ENCODE peak calls at places on chromosomes 16 and 17, in ten cellular contexts. A is K562, X is ascending aorta, Y is adrenal gland, B is thyroid gland, I is AG10803, L is tibial artery, K is AG09309, D is Peyer's patch, H is HFF-Myc. S is an unnamed sample.

GRCh38 chr17:44039829-44040635 is 25.3 kb upstream of the TMEM101 start:
- DNase-seq in A (no peak), X (no peak), Y (no peak), B (no peak), I (peak), L (no peak), K (no peak), D (no peak), H (no peak), S (no peak)

GRCh38 chr17:66840061-66840460 is 5.1 kb downstream of the CACNG5 start:
- DNase-seq in A (no peak), X (no peak), Y (no peak), B (no peak), I (no peak), L (no peak), K (no peak), D (no peak), H (no peak), S (no peak)

GRCh38 chr17:31595076-31595475 is 203.6 kb downstream of the RAB11FIP4 start:
- DNase-seq in A (no peak), X (no peak), Y (no peak), B (no peak), I (peak), L (no peak), K (no peak), D (peak), H (no peak), S (no peak)

GRCh38 chr16:72240949-72241348 is 69.0 kb upstream of the PMFBP1 start:
- DNase-seq in A (no peak), X (no peak), Y (no peak), B (no peak), I (no peak), L (no peak), K (no peak), D (no peak), H (no peak), S (no peak)

GRCh38 chr17:80564545-80564944 is 19.9 kb downstream of the RPTOR start:
- DNase-seq in A (no peak), X (no peak), Y (no peak), B (no peak), I (no peak), L (no peak), K (no peak), D (no peak), H (no peak), S (no peak)

GRCh38 chr17:57732062-57732461 is 13.0 kb downstream of the CCDC182 start:
- DNase-seq in A (no peak), X (no peak), Y (peak), B (peak), I (no peak), L (no peak), K (no peak), D (no peak), H (no peak), S (no peak)

GRCh38 chr16:77869997-77870813 is 81.8 kb downstream of the VAT1L start:
- DNase-seq in A (no peak), X (peak), Y (peak), B (peak), I (peak), L (no peak), K (no peak), D (no peak), H (no peak), S (peak)

GRCh38 chr17:74776044-74776962 is at the start of gene NAT9:
- DNase-seq in A (peak), X (peak), Y (peak), B (peak), I (peak), L (peak), K (peak), D (peak), H (peak), S (peak)

GRCh38 chr16:56848955-56849689 is 15.9 kb upstream of the SLC12A3 start:
- DNase-seq in A (no peak), X (peak), Y (peak), B (peak), I (peak), L (no peak), K (no peak), D (peak), H (peak), S (peak)

GRCh38 chr17:80882323-80882722 is 109.3 kb upstream of the CHMP6 start:
- DNase-seq in A (no peak), X (no peak), Y (no peak), B (no peak), I (no peak), L (no peak), K (no peak), D (no peak), H (no peak), S (no peak)

GRCh38 chr16:57102888-57103879 is 10.8 kb downstream of the CPNE2 start:
- DNase-seq in A (no peak), X (no peak), Y (no peak), B (no peak), I (no peak), L (no peak), K (no peak), D (no peak), H (no peak), S (no peak)

GRCh38 chr17:55124730-55125129 is 140.0 kb upstream of the HLF start:
- DNase-seq in A (no peak), X (no peak), Y (no peak), B (no peak), I (no peak), L (no peak), K (no peak), D (no peak), H (no peak), S (no peak)

GRCh38 chr17:78324391-78325075 is 35.3 kb downstream of the SOCS3 start:
- DNase-seq in A (no peak), X (peak), Y (peak), B (peak), I (peak), L (peak), K (no peak), D (peak), H (peak), S (peak)

GRCh38 chr17:57257213-57257873 is 1.0 kb downstream of the MSI2 start:
- DNase-seq in A (peak), X (no peak), Y (no peak), B (no peak), I (no peak), L (no peak), K (no peak), D (peak), H (no peak), S (no peak)

GRCh38 chr17:57091186-57091618 is 6.2 kb downstream of the AKAP1 start:
- DNase-seq in A (no peak), X (peak), Y (peak), B (peak), I (no peak), L (peak), K (no peak), D (no peak), H (no peak), S (no peak)

GRCh38 chr17:74260525-74260850 is 13.5 kb upstream of the DNAI2 start:
- DNase-seq in A (no peak), X (no peak), Y (no peak), B (no peak), I (no peak), L (no peak), K (no peak), D (no peak), H (no peak), S (no peak)

GRCh38 chr17:28385037-28385797 is 13.7 kb downstream of the SARM1 start:
- DNase-seq in A (no peak), X (no peak), Y (peak), B (peak), I (no peak), L (no peak), K (no peak), D (peak), H (no peak), S (no peak)

GRCh38 chr16:14399397-14400284 is 230.4 kb downstream of the PARN start:
- DNase-seq in A (no peak), X (peak), Y (peak), B (no peak), I (peak), L (peak), K (no peak), D (no peak), H (no peak), S (peak)

GRCh38 chr17:15279011-15279477 is 13.9 kb upstream of the PMP22 start:
- DNase-seq in A (no peak), X (no peak), Y (no peak), B (no peak), I (peak), L (no peak), K (peak), D (no peak), H (no peak), S (peak)

GRCh38 chr17:6815775-6816174 is 15.8 kb downstream of the TEKT1 start:
- DNase-seq in A (no peak), X (no peak), Y (peak), B (no peak), I (no peak), L (no peak), K (no peak), D (no peak), H (no peak), S (no peak)

GRCh38 chr17:15946611-15947120 is 1.7 kb downstream of the ADORA2B start:
- DNase-seq in A (no peak), X (no peak), Y (no peak), B (no peak), I (no peak), L (no peak), K (no peak), D (no peak), H (no peak), S (no peak)

GRCh38 chr17:43791589-43791988 is 11.4 kb downstream of the CFAP97D1 start:
- DNase-seq in A (peak), X (no peak), Y (no peak), B (no peak), I (peak), L (no peak), K (no peak), D (peak), H (peak), S (peak)

GRCh38 chr17:43599835-43600234 is 53.7 kb upstream of the ETV4 start:
- DNase-seq in A (no peak), X (no peak), Y (peak), B (no peak), I (peak), L (peak), K (peak), D (no peak), H (peak), S (peak)

GRCh38 chr16:58022601-58023371 is 2.8 kb upstream of the MMP15 start:
- DNase-seq in A (no peak), X (peak), Y (peak), B (peak), I (peak), L (peak), K (peak), D (no peak), H (no peak), S (peak)

GRCh38 chr16:81315271-81316175 is 761 bp downstream of the GAN start:
- DNase-seq in A (peak), X (peak), Y (peak), B (peak), I (peak), L (peak), K (no peak), D (peak), H (no peak), S (peak)

GRCh38 chr17:82972836-82973372 is 106.5 kb upstream of the METRNL start:
- DNase-seq in A (no peak), X (no peak), Y (no peak), B (no peak), I (no peak), L (no peak), K (no peak), D (no peak), H (no peak), S (no peak)

GRCh38 chr16:57845115-57845514 is 42.8 kb upstream of the KIFC3 start:
- DNase-seq in A (no peak), X (no peak), Y (no peak), B (no peak), I (no peak), L (no peak), K (no peak), D (no peak), H (no peak), S (no peak)

GRCh38 chr16:77406680-77407079 is 28.2 kb downstream of the ADAMTS18 start:
- DNase-seq in A (no peak), X (no peak), Y (no peak), B (no peak), I (peak), L (no peak), K (no peak), D (no peak), H (no peak), S (no peak)

GRCh38 chr17:28993013-28993600 is 12.7 kb downstream of the SEZ6 start:
- DNase-seq in A (no peak), X (no peak), Y (peak), B (no peak), I (no peak), L (no peak), K (no peak), D (no peak), H (no peak), S (no peak)

GRCh38 chr17:75679706-75680201 is 12.6 kb downstream of the SAP30BP start:
- DNase-seq in A (no peak), X (no peak), Y (no peak), B (peak), I (peak), L (no peak), K (no peak), D (peak), H (no peak), S (peak)

GRCh38 chr16:55495616-55496289 is 13.1 kb upstream of the LPCAT2 start:
- DNase-seq in A (no peak), X (peak), Y (peak), B (peak), I (peak), L (no peak), K (peak), D (no peak), H (peak), S (no peak)

GRCh38 chr17:32349503-32349853 is 479 bp upstream of the ZNF207 start:
- DNase-seq in A (no peak), X (no peak), Y (peak), B (peak), I (peak), L (no peak), K (no peak), D (peak), H (no peak), S (peak)

GRCh38 chr16:4790261-4790660 is 2.1 kb upstream of the SEPTIN12 start:
- DNase-seq in A (no peak), X (no peak), Y (no peak), B (no peak), I (no peak), L (no peak), K (no peak), D (no peak), H (no peak), S (no peak)

GRCh38 chr17:17141860-17142552 is 64.1 kb downstream of the PLD6 start:
- DNase-seq in A (peak), X (no peak), Y (peak), B (peak), I (peak), L (no peak), K (no peak), D (no peak), H (no peak), S (peak)

GRCh38 chr17:79612468-79613194 is 1.8 kb upstream of the RBFOX3 start:
- DNase-seq in A (peak), X (no peak), Y (peak), B (peak), I (peak), L (no peak), K (no peak), D (peak), H (no peak), S (peak)

GRCh38 chr17:45225964-45226530 is 4.4 kb downstream of the FMNL1 start:
- DNase-seq in A (peak), X (peak), Y (peak), B (peak), I (no peak), L (peak), K (no peak), D (peak), H (no peak), S (no peak)
- H3K4me3 ChIP-seq in A (peak), X (no peak), Y (no peak), B (no peak), I (no peak), L (no peak), K (no peak), D (peak), H (no peak), S (no peak)

DNA sequence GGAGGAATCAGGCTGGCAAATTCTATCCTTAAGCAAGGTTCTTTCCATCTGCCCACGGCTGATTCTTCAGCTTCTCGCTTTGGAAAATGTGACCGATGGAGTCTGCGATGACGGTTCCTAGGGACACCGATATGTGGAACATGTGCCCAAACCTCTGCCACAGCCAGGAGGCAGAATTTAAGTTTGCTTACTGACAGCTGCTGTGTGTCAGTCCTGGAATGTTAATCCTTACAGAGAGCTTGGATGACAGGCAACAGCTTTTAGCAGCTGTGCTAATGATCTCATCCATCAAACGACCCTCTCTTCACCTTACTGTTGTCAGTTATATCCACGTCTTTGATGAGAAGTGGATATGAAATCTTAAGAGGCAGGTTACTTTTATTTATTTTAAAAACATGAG is 11.4 kb upstream of the MYH13 start:
- DNase-seq in A (no peak), X (no peak), Y (no peak), B (no peak), I (peak), L (no peak), K (no peak), D (no peak), H (no peak), S (peak)
- TF ChIP-seq CTCF in A (no peak), X (no peak), Y (no peak), B (no peak), I (peak), L (no peak), K (no peak), D (no peak), H (no peak), S (no peak)

GRCh38 chr17:5770556-5771270 is 186.4 kb upstream of the NLRP1 start:
- DNase-seq in A (no peak), X (no peak), Y (no peak), B (no peak), I (no peak), L (no peak), K (no peak), D (no peak), H (no peak), S (no peak)
- H3K4me3 ChIP-seq in A (no peak), X (no peak), Y (no peak), B (no peak), I (no peak), L (peak), K (no peak), D (no peak), H (no peak), S (no peak)

GRCh38 chr16:71216714-71217113 is 13.8 kb downstream of the HYDIN start:
- DNase-seq in A (no peak), X (no peak), Y (no peak), B (no peak), I (no peak), L (no peak), K (no peak), D (no peak), H (no peak), S (no peak)

GRCh38 chr16:71214771-71215381 is 15.6 kb downstream of the HYDIN start:
- DNase-seq in A (peak), X (no peak), Y (no peak), B (peak), I (no peak), L (no peak), K (no peak), D (no peak), H (no peak), S (peak)
- TF ChIP-seq CTCF in A (peak), X (no peak), Y (peak), B (no peak), I (peak), L (no peak), K (no peak), D (peak), H (no peak), S (no peak)

S was measured in fibroblast of pulmonary artery.